ENCODE peak calls at places on chromosomes 7 and 10, in eight cellular contexts. One of them, this sample, is unnamed.

GRCh38 chr10:123348721-123349120 is 194.5 kb downstream of the BUB3 start:
- DNase-seq in GM04503: no peak
- DNase-seq in GM10248: no peak
- DNase-seq in endothelial cell: no peak
- DNase-seq in activated T-helper 1 cell treated with anti-CD3 and anti-CD28 coated beads, Interleukin-12 subunit alpha, Interleukin-12 subunit beta, Interleukin-2, Interleukin-4 antibody, amounts not matched to agents 30 ng/mL and 10 ng/mL and 1 ng/mL, durations not matched to agents 14 hours and 24 hours and 36 hours: no peak
- DNase-seq in ureter: no peak
- DNase-seq in AG09319: no peak
- DNase-seq in cerebellum: no peak
- DNase-seq in this sample: no peak

GRCh38 chr10:101292194-101293006 is 61.6 kb upstream of the BTRC start:
- DNase-seq in AG09319: no peak
- DNase-seq in GM04503: no peak
- DNase-seq in GM10248: no peak
- DNase-seq in cerebellum: peak; percentile 86
- DNase-seq in activated T-helper 1 cell treated with anti-CD3 and anti-CD28 coated beads, Interleukin-12 subunit alpha, Interleukin-12 subunit beta, Interleukin-2, Interleukin-4 antibody, amounts not matched to agents 30 ng/mL and 10 ng/mL and 1 ng/mL, durations not matched to agents 14 hours and 24 hours and 36 hours: no peak
- DNase-seq in ureter: no peak
- DNase-seq in endothelial cell: peak; percentile 29
- DNase-seq in this sample: peak; percentile 13

GRCh38 chr7:22564511-22565045 is 64.6 kb upstream of the STEAP1B start:
- DNase-seq in AG09319: no peak
- DNase-seq in cerebellum: no peak
- DNase-seq in endothelial cell: no peak
- DNase-seq in ureter: no peak
- DNase-seq in activated T-helper 1 cell treated with anti-CD3 and anti-CD28 coated beads, Interleukin-12 subunit alpha, Interleukin-12 subunit beta, Interleukin-2, Interleukin-4 antibody, amounts not matched to agents 30 ng/mL and 10 ng/mL and 1 ng/mL, durations not matched to agents 14 hours and 24 hours and 36 hours: no peak
- DNase-seq in GM04503: peak; percentile 89
- DNase-seq in GM10248: no peak
- DNase-seq in this sample: peak; percentile 97

GRCh38 chr7:158302274-158303070 is 285.2 kb downstream of the PTPRN2 start:
- DNase-seq in ureter: no peak
- DNase-seq in AG09319: no peak
- DNase-seq in GM10248: no peak
- DNase-seq in endothelial cell: no peak
- DNase-seq in cerebellum: no peak
- DNase-seq in activated T-helper 1 cell treated with anti-CD3 and anti-CD28 coated beads, Interleukin-12 subunit alpha, Interleukin-12 subunit beta, Interleukin-2, Interleukin-4 antibody, amounts not matched to agents 30 ng/mL and 10 ng/mL and 1 ng/mL, durations not matched to agents 14 hours and 24 hours and 36 hours: no peak
- DNase-seq in GM04503: no peak
- DNase-seq in this sample: no peak

GRCh38 chr7:46850563-46851325 is 731.2 kb downstream of the TNS3 start:
- DNase-seq in GM04503: no peak
- DNase-seq in GM10248: no peak
- DNase-seq in activated T-helper 1 cell treated with anti-CD3 and anti-CD28 coated beads, Interleukin-12 subunit alpha, Interleukin-12 subunit beta, Interleukin-2, Interleukin-4 antibody, amounts not matched to agents 30 ng/mL and 10 ng/mL and 1 ng/mL, durations not matched to agents 14 hours and 24 hours and 36 hours: no peak
- DNase-seq in AG09319: no peak
- DNase-seq in endothelial cell: no peak
- DNase-seq in cerebellum: no peak
- DNase-seq in ureter: no peak
- DNase-seq in this sample: peak; percentile 42

GRCh38 chr10:60043561-60043960 is 137.2 kb upstream of the CCDC6 start:
- DNase-seq in GM10248: no peak
- DNase-seq in GM04503: no peak
- DNase-seq in AG09319: no peak
- DNase-seq in cerebellum: no peak
- DNase-seq in activated T-helper 1 cell treated with anti-CD3 and anti-CD28 coated beads, Interleukin-12 subunit alpha, Interleukin-12 subunit beta, Interleukin-2, Interleukin-4 antibody, amounts not matched to agents 30 ng/mL and 10 ng/mL and 1 ng/mL, durations not matched to agents 14 hours and 24 hours and 36 hours: no peak
- DNase-seq in ureter: no peak
- DNase-seq in endothelial cell: no peak
- DNase-seq in this sample: no peak

GRCh38 chr7:40298421-40298820 is 163.6 kb downstream of the SUGCT start:
- DNase-seq in activated T-helper 1 cell treated with anti-CD3 and anti-CD28 coated beads, Interleukin-12 subunit alpha, Interleukin-12 subunit beta, Interleukin-2, Interleukin-4 antibody, amounts not matched to agents 30 ng/mL and 10 ng/mL and 1 ng/mL, durations not matched to agents 14 hours and 24 hours and 36 hours: no peak
- DNase-seq in endothelial cell: no peak
- DNase-seq in AG09319: no peak
- DNase-seq in cerebellum: no peak
- DNase-seq in GM04503: no peak
- DNase-seq in GM10248: no peak
- DNase-seq in ureter: no peak
- DNase-seq in this sample: peak; percentile 70

GRCh38 chr7:101216860-101217387 is 457 bp downstream of the PLOD3 start:
- DNase-seq in endothelial cell: peak; percentile 31
- DNase-seq in ureter: no peak
- DNase-seq in GM04503: no peak
- DNase-seq in activated T-helper 1 cell treated with anti-CD3 and anti-CD28 coated beads, Interleukin-12 subunit alpha, Interleukin-12 subunit beta, Interleukin-2, Interleukin-4 antibody, amounts not matched to agents 30 ng/mL and 10 ng/mL and 1 ng/mL, durations not matched to agents 14 hours and 24 hours and 36 hours: peak; percentile 8
- DNase-seq in AG09319: no peak
- DNase-seq in cerebellum: no peak
- DNase-seq in GM10248: no peak
- DNase-seq in this sample: no peak

GRCh38 chr10:71333154-71333887 is 14.3 kb downstream of the SLC29A3 start:
- DNase-seq in endothelial cell: no peak
- DNase-seq in AG09319: no peak
- DNase-seq in GM04503: no peak
- DNase-seq in activated T-helper 1 cell treated with anti-CD3 and anti-CD28 coated beads, Interleukin-12 subunit alpha, Interleukin-12 subunit beta, Interleukin-2, Interleukin-4 antibody, amounts not matched to agents 30 ng/mL and 10 ng/mL and 1 ng/mL, durations not matched to agents 14 hours and 24 hours and 36 hours: no peak
- DNase-seq in ureter: no peak
- DNase-seq in GM10248: peak; percentile 42
- DNase-seq in cerebellum: no peak
- DNase-seq in this sample: no peak

GRCh38 chr7:139798892-139799291 is 21.1 kb upstream of the HIPK2 start:
- DNase-seq in GM10248: no peak
- DNase-seq in AG09319: no peak
- DNase-seq in cerebellum: no peak
- DNase-seq in GM04503: no peak
- DNase-seq in ureter: no peak
- DNase-seq in activated T-helper 1 cell treated with anti-CD3 and anti-CD28 coated beads, Interleukin-12 subunit alpha, Interleukin-12 subunit beta, Interleukin-2, Interleukin-4 antibody, amounts not matched to agents 30 ng/mL and 10 ng/mL and 1 ng/mL, durations not matched to agents 14 hours and 24 hours and 36 hours: no peak
- DNase-seq in endothelial cell: no peak
- DNase-seq in this sample: no peak

GRCh38 chr10:118342638-118343020 is 505 bp upstream of the FAM204A start:
- DNase-seq in AG09319: no peak
- DNase-seq in cerebellum: no peak
- DNase-seq in activated T-helper 1 cell treated with anti-CD3 and anti-CD28 coated beads, Interleukin-12 subunit alpha, Interleukin-12 subunit beta, Interleukin-2, Interleukin-4 antibody, amounts not matched to agents 30 ng/mL and 10 ng/mL and 1 ng/mL, durations not matched to agents 14 hours and 24 hours and 36 hours: no peak
- DNase-seq in GM04503: no peak
- DNase-seq in ureter: no peak
- DNase-seq in GM10248: no peak
- DNase-seq in endothelial cell: no peak
- DNase-seq in this sample: peak; percentile 17